ENCODE peak calls at places on chromosomes 13 and 19, in eight cellular contexts. H is CD8-positive, alpha-beta memory T cell; W is uterus; Z is CD8-positive, alpha-beta T cell; X is mucosa of descending colon; K is neuronal stem cell; U is NB4; Y is Caco-2. L is an unnamed sample.

GRCh38 chr13:48615017-48615416 is 38.7 kb upstream of the CYSLTR2 start:
- DNase-seq in H (no peak), W (no peak), Z (no peak), X (no peak), K (no peak), U (peak; percentile 68), Y (no peak), L (no peak)

GRCh38 chr13:62512194-62513141 is 1096.8 kb upstream of the PCDH20 start:
- DNase-seq in H (no peak), W (no peak), Z (no peak), X (peak; percentile 11), K (peak; percentile 30), U (peak; percentile 67), Y (peak; percentile 42), L (peak; percentile 44)

GRCh38 chr19:13637664-13638063 is 126.7 kb upstream of the MRI1 start:
- DNase-seq in H (no peak), W (no peak), Z (no peak), X (no peak), K (no peak), U (no peak), Y (no peak), L (no peak)

GRCh38 chr19:2227415-2228156 is 8.5 kb downstream of the PLEKHJ1 start:
- DNase-seq in H (no peak), W (no peak), Z (no peak), X (no peak), K (no peak), U (peak; percentile 94), Y (no peak), L (peak; percentile 86)

GRCh38 chr19:3328743-3329142 is 37.6 kb upstream of the NFIC start:
- DNase-seq in H (no peak), W (no peak), Z (no peak), X (no peak), K (no peak), U (no peak), Y (no peak), L (no peak)

GRCh38 chr13:32581177-32581786 is 5.0 kb upstream of the PDS5B start:
- DNase-seq in H (peak; percentile 17), W (no peak), Z (no peak), X (no peak), K (no peak), U (peak; percentile 54), Y (no peak), L (no peak)

GRCh38 chr13:69970521-69970920 is 137.1 kb upstream of the ATXN8OS start:
- DNase-seq in H (no peak), W (no peak), Z (no peak), X (no peak), K (no peak), U (peak; percentile 28), Y (no peak), L (no peak)

GRCh38 chr13:74825170-74825948 is 656.6 kb downstream of the TBC1D4 start:
- DNase-seq in H (no peak), W (no peak), Z (no peak), X (no peak), K (peak; percentile 11), U (peak; percentile 20), Y (no peak), L (no peak)

GRCh38 chr13:52061587-52061986 is 37.1 kb downstream of the UTP14C start:
- DNase-seq in H (no peak), W (no peak), Z (no peak), X (no peak), K (no peak), U (no peak), Y (no peak), L (no peak)

GRCh38 chr13:51619614-51620013 is 35.4 kb downstream of the WDFY2 start:
- DNase-seq in H (no peak), W (no peak), Z (no peak), X (no peak), K (no peak), U (no peak), Y (no peak), L (no peak)

GRCh38 chr13:101977475-101977874 is 424.4 kb downstream of the FGF14 start:
- DNase-seq in H (no peak), W (no peak), Z (no peak), X (no peak), K (no peak), U (no peak), Y (no peak), L (no peak)

GRCh38 chr19:11227201-11227886 is 12.1 kb upstream of the ANGPTL8 start:
- DNase-seq in H (peak; percentile 6), W (no peak), Z (no peak), X (no peak), K (no peak), U (peak; percentile 53), Y (peak; percentile 71), L (no peak)

GRCh38 chr19:47190167-47190727 is 40.8 kb downstream of the BBC3 start:
- DNase-seq in H (peak; percentile 67), W (peak; percentile 47), Z (peak; percentile 80), X (peak; percentile 73), K (no peak), U (no peak), Y (peak; percentile 76), L (no peak)
- H3K4me3 ChIP-seq in H (no peak overlapping the region), W (no peak overlapping the region), Z (no peak overlapping the region), X (no peak overlapping the region), K (no peak overlapping the region), U (no peak overlapping the region), Y (no peak overlapping the region), L (no peak overlapping the region)

GRCh38 chr19:5690125-5690954 is at the start of gene RPL36:
- DNase-seq in H (peak; percentile 98), W (peak; percentile 97), Z (peak; percentile 95), X (peak; percentile 98), K (peak; percentile 97), U (peak; percentile 92), Y (peak; percentile 96), L (peak; percentile 98)

GRCh38 chr19:5690955-5691204 is 785 bp downstream of the RPL36 start:
- DNase-seq in H (no peak), W (no peak), Z (no peak), X (no peak), K (no peak), U (no peak), Y (no peak), L (no peak)

GRCh38 chr19:5692785-5693194 is 2.7 kb downstream of the RPL36 start:
- DNase-seq in H (no peak), W (no peak), Z (no peak), X (no peak), K (no peak), U (peak; percentile 43), Y (no peak), L (no peak)

GRCh38 chr19:5691930-5692784 is 2.1 kb downstream of the RPL36 start:
- DNase-seq in H (no peak), W (no peak), Z (no peak), X (no peak), K (no peak), U (peak; percentile 34), Y (no peak), L (no peak)

DNA sequence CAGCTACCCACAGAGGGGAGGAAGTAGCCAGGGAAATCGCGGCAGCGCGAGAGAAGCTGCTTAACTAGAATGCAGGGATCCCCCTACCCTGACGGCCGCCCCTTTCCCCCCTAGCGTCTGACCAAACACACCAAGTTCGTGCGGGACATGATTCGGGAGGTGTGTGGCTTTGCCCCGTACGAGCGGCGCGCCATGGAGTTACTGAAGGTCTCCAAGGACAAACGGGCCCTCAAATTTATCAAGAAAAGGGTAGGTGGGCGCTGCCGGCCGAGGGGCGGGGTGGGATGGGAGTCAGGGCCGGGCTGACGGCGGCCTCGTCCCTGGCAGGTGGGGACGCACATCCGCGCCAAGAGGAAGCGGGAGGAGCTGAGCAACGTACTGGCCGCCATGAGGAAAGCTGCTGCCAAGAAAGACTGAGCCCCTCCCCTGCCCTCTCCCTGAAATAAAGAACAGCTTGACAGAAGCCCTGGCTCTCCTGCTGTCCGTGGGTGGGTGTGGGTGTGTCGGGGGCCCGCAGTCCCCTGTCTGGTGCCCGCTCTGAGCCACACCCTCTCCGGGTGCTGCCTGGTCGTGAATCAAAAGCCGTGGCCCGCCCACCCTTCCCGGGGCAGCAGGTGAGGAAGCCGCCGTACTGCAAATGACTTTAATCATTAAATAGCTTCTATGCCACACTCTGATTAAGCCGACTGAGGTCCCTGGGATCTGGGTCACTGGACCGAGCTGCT is 1.3 kb downstream of the RPL36 start:
- DNase-seq in H (peak; percentile 38), W (peak; percentile 68), Z (peak; percentile 54), X (peak; percentile 90), K (no peak), U (peak; percentile 59), Y (no peak), L (no peak)
- H3K4me3 ChIP-seq in H (peak overlapping the region; percentile 97), W (peak overlapping the region; percentile 62), Z (peak overlapping the region; percentile 96), X (peak overlapping the region; percentile 72), K (peak overlapping the region; percentile 100), U (peak overlapping the region; percentile 85), Y (peak overlapping the region; percentile 90), L (peak overlapping the region; percentile 98)

DNA sequence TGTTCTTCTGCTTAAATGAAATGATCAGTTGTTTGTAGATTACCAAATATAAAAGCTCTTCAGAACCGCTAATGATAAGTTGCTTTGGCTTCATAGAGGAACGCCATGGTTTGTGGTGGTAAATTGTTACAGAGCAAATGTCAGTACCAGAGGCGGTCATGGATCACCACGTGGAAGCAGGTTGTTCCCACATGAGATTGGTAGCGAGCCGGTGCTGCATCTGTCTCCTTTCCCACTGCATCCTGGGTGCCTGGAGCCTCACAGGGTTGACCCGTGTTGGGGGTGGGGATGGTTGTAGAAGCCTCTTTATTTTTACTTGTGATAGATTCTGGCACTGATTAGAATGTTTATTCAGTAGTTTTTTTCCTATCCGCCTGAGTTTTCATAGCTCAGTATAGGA is 14.7 kb downstream of the GARRE1 start:
- DNase-seq in H (no peak), W (no peak), Z (no peak), X (no peak), K (no peak), U (no peak), Y (no peak), L (no peak)
- H3K4me3 ChIP-seq in H (peak overlapping the region; percentile 37), W (no peak overlapping the region), Z (no peak overlapping the region), X (no peak overlapping the region), K (no peak overlapping the region), U (no peak overlapping the region), Y (no peak overlapping the region), L (no peak overlapping the region)

GRCh38 chr19:39923862-39924261 is 10.6 kb downstream of the FCGBP start:
- DNase-seq in H (no peak), W (no peak), Z (no peak), X (no peak), K (no peak), U (no peak), Y (no peak), L (no peak)

GRCh38 chr19:39926170-39926755 is 8.2 kb downstream of the FCGBP start:
- DNase-seq in H (no peak), W (no peak), Z (no peak), X (no peak), K (no peak), U (no peak), Y (no peak), L (no peak)

GRCh38 chr19:39924389-39924788 is 10.0 kb downstream of the FCGBP start:
- DNase-seq in H (no peak), W (no peak), Z (no peak), X (no peak), K (no peak), U (no peak), Y (no peak), L (no peak)

GRCh38 chr19:39927076-39927475 is 7.4 kb downstream of the FCGBP start:
- DNase-seq in H (no peak), W (no peak), Z (no peak), X (no peak), K (no peak), U (no peak), Y (no peak), L (no peak)

DNA sequence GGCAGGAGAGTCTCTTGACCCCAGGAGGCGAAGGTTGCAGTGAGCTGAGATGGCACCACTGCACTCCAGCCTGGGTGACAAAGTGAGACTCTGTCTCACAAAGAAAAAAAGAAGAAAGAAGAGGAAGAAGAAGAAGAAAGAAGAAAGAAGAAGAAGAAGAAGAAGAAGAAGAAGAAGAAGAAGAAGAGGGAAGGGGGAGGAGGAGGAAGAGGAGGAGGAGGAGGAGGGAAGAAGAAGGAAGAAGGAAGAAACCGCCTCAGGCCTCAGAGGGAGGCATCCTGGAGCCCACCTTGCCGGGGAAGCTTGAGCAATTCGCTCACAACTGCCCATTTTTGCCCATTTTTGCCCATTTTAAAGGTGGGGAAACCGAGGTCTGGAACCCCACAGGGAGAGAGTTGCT is 9.5 kb downstream of the FCGBP start:
- DNase-seq in H (no peak), W (no peak), Z (no peak), X (no peak), K (no peak), U (no peak), Y (no peak), L (no peak)
- H3K4me3 ChIP-seq in H (no peak overlapping the region), W (no peak overlapping the region), Z (no peak overlapping the region), X (no peak overlapping the region), K (no peak overlapping the region), U (no peak overlapping the region), Y (no peak overlapping the region), L (no peak overlapping the region)

L was measured in GM06990.